ENCODE peak calls at places on chromosomes 7 and 10, in seven cellular contexts. One of them, this sample, is unnamed.

GRCh38 chr7:151317936-151318335 is 23.7 kb upstream of the NUB1 start:
- DNase-seq in amniotic stem cell: no peak
- DNase-seq in Daoy: no peak
- DNase-seq in GM04504: no peak
- DNase-seq in stimulated activated CD4-positive, alpha-beta T cell treated with anti-CD3 and anti-CD28 coated beads, Interleukin-4, amount 100 ng/mL, for 4 hours: no peak
- DNase-seq in H7: no peak
- DNase-seq in stimulated activated CD8-positive, alpha-beta memory T cell treated with anti-CD3 and anti-CD28 coated beads, Interleukin-15, amount 100 ng/mL, for 24 hours: no peak
- DNase-seq in this sample: no peak

GRCh38 chr7:112556633-112557032 is 75.8 kb downstream of the LSMEM1 start:
- DNase-seq in GM04504: no peak
- DNase-seq in amniotic stem cell: no peak
- DNase-seq in stimulated activated CD8-positive, alpha-beta memory T cell treated with anti-CD3 and anti-CD28 coated beads, Interleukin-15, amount 100 ng/mL, for 24 hours: no peak
- DNase-seq in Daoy: no peak
- DNase-seq in stimulated activated CD4-positive, alpha-beta T cell treated with anti-CD3 and anti-CD28 coated beads, Interleukin-4, amount 100 ng/mL, for 4 hours: no peak
- DNase-seq in H7: no peak
- DNase-seq in this sample: no peak

GRCh38 chr7:152383341-152384234 is 52.2 kb downstream of the KMT2C start:
- DNase-seq in H7: no peak
- DNase-seq in GM04504: peak; percentile 35
- DNase-seq in amniotic stem cell: no peak
- DNase-seq in stimulated activated CD8-positive, alpha-beta memory T cell treated with anti-CD3 and anti-CD28 coated beads, Interleukin-15, amount 100 ng/mL, for 24 hours: no peak
- DNase-seq in Daoy: peak; percentile 77
- DNase-seq in stimulated activated CD4-positive, alpha-beta T cell treated with anti-CD3 and anti-CD28 coated beads, Interleukin-4, amount 100 ng/mL, for 4 hours: no peak
- DNase-seq in this sample: peak; percentile 61

GRCh38 chr10:130729876-130730275 is 581.6 kb downstream of the TCERG1L start:
- DNase-seq in GM04504: no peak
- DNase-seq in stimulated activated CD8-positive, alpha-beta memory T cell treated with anti-CD3 and anti-CD28 coated beads, Interleukin-15, amount 100 ng/mL, for 24 hours: no peak
- DNase-seq in H7: no peak
- DNase-seq in stimulated activated CD4-positive, alpha-beta T cell treated with anti-CD3 and anti-CD28 coated beads, Interleukin-4, amount 100 ng/mL, for 4 hours: no peak
- DNase-seq in amniotic stem cell: no peak
- DNase-seq in Daoy: no peak
- DNase-seq in this sample: no peak

GRCh38 chr10:75195035-75195763 is 15.4 kb upstream of the VDAC2 start:
- DNase-seq in stimulated activated CD8-positive, alpha-beta memory T cell treated with anti-CD3 and anti-CD28 coated beads, Interleukin-15, amount 100 ng/mL, for 24 hours: no peak
- DNase-seq in Daoy: no peak
- DNase-seq in GM04504: peak; percentile 61
- DNase-seq in H7: no peak
- DNase-seq in stimulated activated CD4-positive, alpha-beta T cell treated with anti-CD3 and anti-CD28 coated beads, Interleukin-4, amount 100 ng/mL, for 4 hours: no peak
- DNase-seq in amniotic stem cell: peak; percentile 27
- DNase-seq in this sample: peak; percentile 81

GRCh38 chr10:43212043-43212721 is 54.7 kb downstream of the RASGEF1A start:
- DNase-seq in amniotic stem cell: no peak
- DNase-seq in H7: no peak
- DNase-seq in Daoy: no peak
- DNase-seq in GM04504: no peak
- DNase-seq in stimulated activated CD8-positive, alpha-beta memory T cell treated with anti-CD3 and anti-CD28 coated beads, Interleukin-15, amount 100 ng/mL, for 24 hours: no peak
- DNase-seq in stimulated activated CD4-positive, alpha-beta T cell treated with anti-CD3 and anti-CD28 coated beads, Interleukin-4, amount 100 ng/mL, for 4 hours: no peak
- DNase-seq in this sample: no peak

GRCh38 chr7:113085781-113086390 is 741 bp downstream of the GPR85 start:
- DNase-seq in GM04504: no peak
- DNase-seq in Daoy: peak; percentile 31
- DNase-seq in H7: peak; percentile 1
- DNase-seq in stimulated activated CD4-positive, alpha-beta T cell treated with anti-CD3 and anti-CD28 coated beads, Interleukin-4, amount 100 ng/mL, for 4 hours: no peak
- DNase-seq in amniotic stem cell: no peak
- DNase-seq in stimulated activated CD8-positive, alpha-beta memory T cell treated with anti-CD3 and anti-CD28 coated beads, Interleukin-15, amount 100 ng/mL, for 24 hours: no peak
- DNase-seq in this sample: no peak

GRCh38 chr10:88314362-88314761 is 268.8 kb downstream of the RNLS start:
- DNase-seq in stimulated activated CD8-positive, alpha-beta memory T cell treated with anti-CD3 and anti-CD28 coated beads, Interleukin-15, amount 100 ng/mL, for 24 hours: no peak
- DNase-seq in H7: no peak
- DNase-seq in GM04504: peak; percentile 11
- DNase-seq in stimulated activated CD4-positive, alpha-beta T cell treated with anti-CD3 and anti-CD28 coated beads, Interleukin-4, amount 100 ng/mL, for 4 hours: no peak
- DNase-seq in Daoy: no peak
- DNase-seq in amniotic stem cell: no peak
- DNase-seq in this sample: no peak

GRCh38 chr10:124636271-124636993 is 107.7 kb downstream of the FAM53B start:
- DNase-seq in stimulated activated CD8-positive, alpha-beta memory T cell treated with anti-CD3 and anti-CD28 coated beads, Interleukin-15, amount 100 ng/mL, for 24 hours: no peak
- DNase-seq in GM04504: no peak
- DNase-seq in Daoy: no peak
- DNase-seq in stimulated activated CD4-positive, alpha-beta T cell treated with anti-CD3 and anti-CD28 coated beads, Interleukin-4, amount 100 ng/mL, for 4 hours: no peak
- DNase-seq in amniotic stem cell: no peak
- DNase-seq in H7: peak; percentile 88
- DNase-seq in this sample: no peak

GRCh38 chr7:23334482-23335056 is 35.4 kb downstream of the MALSU1 start:
- DNase-seq in stimulated activated CD8-positive, alpha-beta memory T cell treated with anti-CD3 and anti-CD28 coated beads, Interleukin-15, amount 100 ng/mL, for 24 hours: no peak
- DNase-seq in GM04504: peak; percentile 93
- DNase-seq in stimulated activated CD4-positive, alpha-beta T cell treated with anti-CD3 and anti-CD28 coated beads, Interleukin-4, amount 100 ng/mL, for 4 hours: no peak
- DNase-seq in Daoy: peak; percentile 97
- DNase-seq in amniotic stem cell: peak; percentile 91
- DNase-seq in H7: no peak
- DNase-seq in this sample: peak; percentile 91

GRCh38 chr7:107041097-107041496 is 3.4 kb upstream of the PRKAR2B start:
- DNase-seq in amniotic stem cell: no peak
- DNase-seq in H7: no peak
- DNase-seq in GM04504: no peak
- DNase-seq in stimulated activated CD4-positive, alpha-beta T cell treated with anti-CD3 and anti-CD28 coated beads, Interleukin-4, amount 100 ng/mL, for 4 hours: no peak
- DNase-seq in Daoy: no peak
- DNase-seq in stimulated activated CD8-positive, alpha-beta memory T cell treated with anti-CD3 and anti-CD28 coated beads, Interleukin-15, amount 100 ng/mL, for 24 hours: no peak
- DNase-seq in this sample: no peak

GRCh38 chr10:133359554-133359971 is 1.7 kb upstream of the FUOM start:
- DNase-seq in GM04504: no peak
- DNase-seq in Daoy: no peak
- DNase-seq in H7: peak; percentile 50
- DNase-seq in stimulated activated CD8-positive, alpha-beta memory T cell treated with anti-CD3 and anti-CD28 coated beads, Interleukin-15, amount 100 ng/mL, for 24 hours: no peak
- DNase-seq in stimulated activated CD4-positive, alpha-beta T cell treated with anti-CD3 and anti-CD28 coated beads, Interleukin-4, amount 100 ng/mL, for 4 hours: peak; percentile 27
- DNase-seq in amniotic stem cell: no peak
- DNase-seq in this sample: no peak

GRCh38 chr7:7157177-7157886 is 25.0 kb upstream of the C1GALT1 start:
- DNase-seq in H7: no peak
- DNase-seq in GM04504: peak; percentile 33
- DNase-seq in amniotic stem cell: peak; percentile 64
- DNase-seq in stimulated activated CD4-positive, alpha-beta T cell treated with anti-CD3 and anti-CD28 coated beads, Interleukin-4, amount 100 ng/mL, for 4 hours: peak; percentile 38
- DNase-seq in stimulated activated CD8-positive, alpha-beta memory T cell treated with anti-CD3 and anti-CD28 coated beads, Interleukin-15, amount 100 ng/mL, for 24 hours: no peak
- DNase-seq in Daoy: peak; percentile 88
- DNase-seq in this sample: peak; percentile 8